ENCODE peak calls at places on chromosome 20, in seven cellular contexts. A is IMR-90, Z is tibial nerve, I is ovary, F is breast epithelium, Q is Peyer's patch, B is HCT116. R is an unnamed sample.
A peak's percentile ranks its signal among the peaks of the same experiment; 100 is the strongest.

GRCh38 chr20:14189794-14190402 is 147.5 kb downstream of the FLRT3 start:
- DNase-seq in A (peak; percentile 62), Z (no peak), I (no peak), F (no peak), Q (no peak), B (peak; percentile 31), R (no peak)

GRCh38 chr20:24034820-24035219 is 46.2 kb upstream of the GGTLC1 start:
- DNase-seq in A (no peak), Z (no peak), I (no peak), F (no peak), Q (no peak), B (no peak), R (peak; percentile 25)

GRCh38 chr20:5181955-5182354 is 55.1 kb downstream of the CDS2 start:
- DNase-seq in A (peak; percentile 80), Z (no peak), I (no peak), F (no peak), Q (no peak), B (no peak), R (no peak)

GRCh38 chr20:33677991-33678431 is 3.8 kb upstream of the NECAB3 start:
- DNase-seq in A (no peak), Z (peak; percentile 59), I (peak; percentile 84), F (no peak), Q (no peak), B (no peak), R (no peak)

GRCh38 chr20:34017610-34018009 is 23.9 kb downstream of the RALY start:
- DNase-seq in A (peak; percentile 98), Z (no peak), I (no peak), F (no peak), Q (no peak), B (no peak), R (no peak)

GRCh38 chr20:15205023-15205422 is 867.6 kb upstream of the FLRT3 start:
- DNase-seq in A (no peak), Z (no peak), I (no peak), F (no peak), Q (no peak), B (no peak), R (no peak)

GRCh38 chr20:45359406-45360148 is 3.4 kb upstream of the SYS1 start:
- DNase-seq in A (no peak), Z (no peak), I (no peak), F (peak; percentile 90), Q (no peak), B (no peak), R (peak; percentile 78)

GRCh38 chr20:25573288-25574251 is 11.8 kb downstream of the NINL start:
- DNase-seq in A (peak; percentile 87), Z (no peak), I (peak; percentile 38), F (no peak), Q (no peak), B (no peak), R (no peak)

GRCh38 chr20:47456952-47457724 is 44.5 kb upstream of the NCOA3 start:
- DNase-seq in A (peak; percentile 72), Z (no peak), I (no peak), F (no peak), Q (no peak), B (no peak), R (no peak)

GRCh38 chr20:14497004-14497403 is 159.6 kb upstream of the FLRT3 start:
- DNase-seq in A (no peak), Z (no peak), I (no peak), F (no peak), Q (no peak), B (no peak), R (no peak)

GRCh38 chr20:20437314-20437713 is 69.4 kb downstream of the INSM1 start:
- DNase-seq in A (no peak), Z (no peak), I (no peak), F (no peak), Q (no peak), B (no peak), R (no peak)

DNA sequence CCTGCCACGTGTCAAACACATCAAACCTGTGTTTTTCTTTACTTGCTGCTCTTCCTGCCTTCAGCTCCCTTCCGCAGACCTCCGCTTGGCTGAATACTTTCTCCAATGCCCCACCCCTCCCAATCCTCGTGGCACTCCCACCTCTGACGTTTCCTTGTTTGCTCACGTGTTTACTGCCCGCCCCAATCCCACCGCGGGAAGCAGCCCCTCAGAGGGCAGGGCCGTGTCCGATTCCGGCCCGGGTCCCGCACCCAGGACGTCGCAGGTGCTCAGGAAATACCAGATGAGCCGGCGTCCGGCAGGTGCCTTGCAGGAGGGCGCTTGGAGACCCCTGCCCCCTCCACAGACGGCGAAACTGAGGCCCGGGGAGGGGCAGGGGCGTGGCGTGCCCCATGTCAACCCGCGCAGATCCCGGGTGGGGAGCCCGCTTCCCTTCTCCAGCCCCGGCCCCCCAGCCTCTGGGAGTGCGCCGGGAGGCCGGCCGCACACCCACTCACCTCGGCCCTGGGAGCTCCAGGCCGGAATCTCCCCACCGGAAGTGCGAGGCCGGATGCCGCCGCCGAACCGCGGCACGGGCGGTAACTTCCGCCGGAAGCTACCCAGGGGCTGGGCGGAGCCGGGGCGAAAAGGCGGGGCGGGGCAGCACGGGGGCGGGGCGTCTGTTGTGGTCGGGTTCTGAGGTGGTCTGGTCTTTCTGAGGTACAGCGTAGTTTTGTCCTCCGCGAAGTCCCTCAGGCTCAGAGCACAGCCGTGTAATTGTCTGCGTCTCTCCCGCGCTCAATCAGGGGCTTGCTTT is 42.3 kb downstream of the ELMO2 start:
- DNase-seq in A (peak; percentile 91), Z (peak; percentile 84), I (peak; percentile 86), F (peak; percentile 84), Q (peak; percentile 91), B (peak; percentile 59), R (peak; percentile 84)
- TF ChIP-seq POLR2A in A (peak; percentile 94), Z (peak; percentile 87), I (peak; percentile 91), F (peak; percentile 71), Q (peak; percentile 81), B (no peak), R (peak; percentile 91)

GRCh38 chr20:48749437-48749836 is 78.4 kb downstream of the PREX1 start:
- DNase-seq in A (no peak), Z (no peak), I (no peak), F (no peak), Q (no peak), B (no peak), R (no peak)

GRCh38 chr20:48750376-48750775 is 77.4 kb downstream of the PREX1 start:
- DNase-seq in A (no peak), Z (no peak), I (no peak), F (no peak), Q (no peak), B (no peak), R (no peak)

GRCh38 chr20:48751871-48752270 is 75.9 kb downstream of the PREX1 start:
- DNase-seq in A (no peak), Z (no peak), I (no peak), F (no peak), Q (no peak), B (no peak), R (no peak)

GRCh38 chr20:48752963-48753362 is 74.8 kb downstream of the PREX1 start:
- DNase-seq in A (no peak), Z (no peak), I (no peak), F (no peak), Q (no peak), B (no peak), R (no peak)

GRCh38 chr20:48750941-48751620 is 76.7 kb downstream of the PREX1 start:
- DNase-seq in A (no peak), Z (no peak), I (no peak), F (peak; percentile 22), Q (no peak), B (no peak), R (no peak)
- H3K4me1 ChIP-seq in A (no peaks in the 10 kb centered on the region), Z (peaks cover 29% of the 10 kb centered on the region), I (peaks cover 3% of the 10 kb centered on the region), F (no peaks in the 10 kb centered on the region), Q (peaks cover 5% of the 10 kb centered on the region), B (no peaks in the 10 kb centered on the region), R (peaks cover 9% of the 10 kb centered on the region)

DNA sequence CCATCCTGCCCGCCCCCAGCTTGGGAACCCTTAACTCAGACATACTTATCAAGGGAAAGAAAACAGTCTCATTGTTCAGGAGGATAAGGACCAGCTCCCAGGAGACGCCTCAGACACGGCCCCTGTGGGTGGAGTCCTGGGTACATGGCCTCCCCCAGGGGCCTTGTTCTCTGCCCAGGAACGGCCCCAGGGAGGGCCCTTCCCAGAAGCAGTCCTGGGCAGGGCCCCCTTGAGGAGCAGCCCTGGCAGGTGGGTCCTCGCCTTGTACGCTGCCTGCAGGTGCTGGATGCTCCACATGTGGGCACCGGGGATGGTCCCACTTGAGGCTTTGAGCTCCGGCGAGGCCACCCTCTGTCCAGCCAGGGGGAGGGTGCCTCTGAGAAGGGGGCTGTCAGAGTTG is 4.5 kb upstream of the GATA5 start:
- DNase-seq in A (no peak), Z (no peak), I (no peak), F (no peak), Q (no peak), B (no peak), R (no peak)
- H3K27me3 ChIP-seq in A (peaks cover 88% of the 10 kb centered on the region), Z (peaks cover 94% of the 10 kb centered on the region), I (peaks cover 3% of the 10 kb centered on the region), F (peaks cover 12% of the 10 kb centered on the region), Q (no peaks in the 10 kb centered on the region), B (no peaks in the 10 kb centered on the region), R (no peaks in the 10 kb centered on the region)

DNA sequence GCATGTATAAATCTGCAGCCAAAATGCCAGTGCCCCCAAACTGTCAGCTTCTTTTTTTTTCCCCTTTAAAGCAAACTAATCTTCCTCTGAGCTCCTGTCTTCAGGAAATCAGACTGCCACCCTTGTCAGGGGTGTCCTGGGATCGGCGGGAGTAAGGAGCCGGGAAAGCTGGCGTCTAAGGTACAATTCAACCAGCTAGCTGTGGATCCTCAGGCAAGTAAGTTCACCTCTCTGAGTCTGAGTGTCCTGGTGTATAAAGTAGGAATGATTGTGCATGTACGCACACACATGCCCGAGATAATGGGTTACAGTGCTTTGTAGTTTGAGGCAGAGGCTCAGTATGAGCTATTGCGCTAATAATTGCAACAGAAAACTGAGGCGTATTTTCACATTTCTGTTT is 98.3 kb downstream of the ANKRD60 start:
- DNase-seq in A (no peak), Z (no peak), I (no peak), F (no peak), Q (no peak), B (no peak), R (no peak)
- TF ChIP-seq POLR2A in A (no peak), Z (no peak), I (no peak), F (no peak), Q (no peak), B (no peak), R (no peak)

GRCh38 chr20:49680475-49680874 is 33.2 kb downstream of the B4GALT5 start:
- DNase-seq in A (no peak), Z (no peak), I (no peak), F (no peak), Q (no peak), B (no peak), R (no peak)

GRCh38 chr20:49685161-49685601 is 28.5 kb downstream of the B4GALT5 start:
- DNase-seq in A (no peak), Z (no peak), I (peak; percentile 39), F (no peak), Q (no peak), B (no peak), R (peak; percentile 38)

GRCh38 chr20:49684335-49684997 is 29.2 kb downstream of the B4GALT5 start:
- DNase-seq in A (no peak), Z (no peak), I (no peak), F (no peak), Q (no peak), B (no peak), R (no peak)

GRCh38 chr20:49682798-49683197 is 30.9 kb downstream of the B4GALT5 start:
- DNase-seq in A (no peak), Z (no peak), I (no peak), F (no peak), Q (no peak), B (no peak), R (no peak)

DNA sequence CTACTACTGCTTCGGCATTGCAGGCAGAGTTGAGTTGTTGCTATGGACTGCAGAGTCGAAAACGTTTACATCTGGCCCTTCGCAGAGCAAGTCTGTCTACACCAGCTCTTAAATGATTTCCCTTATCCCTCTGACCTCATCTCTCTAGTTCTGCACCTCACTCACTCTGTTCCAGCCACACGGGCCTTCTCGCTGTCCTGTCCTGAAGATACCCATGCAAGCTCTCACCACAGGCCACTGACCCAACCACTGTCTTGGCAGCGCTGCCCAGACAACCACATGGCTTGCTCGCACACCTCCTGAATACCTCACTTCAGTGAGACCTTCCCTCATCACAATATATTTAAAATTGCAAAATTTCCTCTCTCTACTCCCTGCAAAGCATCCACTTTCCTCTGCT is 31.4 kb downstream of the B4GALT5 start:
- DNase-seq in A (no peak), Z (no peak), I (no peak), F (no peak), Q (no peak), B (no peak), R (no peak)
- H3K4me1 ChIP-seq in A (peaks cover 16% of the 10 kb centered on the region), Z (peaks cover 86% of the 10 kb centered on the region), I (peaks cover 20% of the 10 kb centered on the region), F (peaks cover 15% of the 10 kb centered on the region), Q (peaks cover 80% of the 10 kb centered on the region), B (peaks cover 86% of the 10 kb centered on the region), R (peaks cover 67% of the 10 kb centered on the region)